ENCODE peak calls at places on chromosomes 13 and 19, in nine cellular contexts. O is islet precursor cell; U is T-helper 1 cell; K is anterior cingulate cortex; X is fibroblast of lung; H is ascending aorta; R is stimulated activated CD8-positive, alpha-beta memory T cell treated with anti-CD3 and anti-CD28 coated beads, Interleukin-4, amount 100 ng/mL, for 48 hours; T is activated CD8-positive, alpha-beta memory T cell treated with anti-CD3 and anti-CD28 coated beads for 48 hours; E is NCI-H2171 treated with DMSO at 0.1 percent for 48 hours. A is an unnamed sample.

GRCh38 chr13:49307365-49307764 is 59.6 kb downstream of the CDADC1 start:
- DNase-seq in T (no peak), X (no peak), K (no peak), U (no peak), O (no peak), R (no peak), H (no peak), E (no peak), A (no peak)

GRCh38 chr13:33250594-33250993 is 35.0 kb downstream of the STARD13 start:
- DNase-seq in K (no peak), X (peak; percentile 60), E (no peak), R (no peak), O (no peak), T (no peak), U (no peak), H (no peak), A (no peak)

GRCh38 chr13:92967923-92968322 is 258.7 kb upstream of the GPC6 start:
- DNase-seq in R (no peak), X (no peak), U (no peak), T (no peak), E (no peak), O (no peak), K (no peak), H (no peak), A (no peak)

GRCh38 chr19:27966390-27966816 is 1246.5 kb downstream of the UQCRFS1 start:
- DNase-seq in O (no peak), X (peak; percentile 15), R (no peak), H (no peak), U (no peak), T (no peak), K (no peak), E (peak; percentile 2), A (no peak)

GRCh38 chr13:87709947-87710346 is 38.8 kb downstream of the SLITRK5 start:
- DNase-seq in H (no peak), K (no peak), O (no peak), X (no peak), T (no peak), R (no peak), U (no peak), E (no peak), A (no peak)

GRCh38 chr19:32227561-32228165 is 117.7 kb upstream of the ZNF507 start:
- DNase-seq in R (no peak), O (peak; percentile 50), E (no peak), T (no peak), K (no peak), H (no peak), U (no peak), X (no peak), A (no peak)

GRCh38 chr19:18633321-18633720 is 3.5 kb upstream of the KLHL26 start:
- DNase-seq in X (no peak), O (no peak), U (no peak), T (no peak), R (no peak), H (no peak), K (no peak), E (peak; percentile 70), A (no peak)

GRCh38 chr19:56291857-56292256 is 19.3 kb downstream of the EDDM13 start:
- DNase-seq in H (no peak), T (no peak), R (peak; percentile 42), U (no peak), X (no peak), O (no peak), K (no peak), E (no peak), A (no peak)

GRCh38 chr19:39870171-39870971 is 24.2 kb upstream of the FBL start:
- DNase-seq in O (peak; percentile 61), R (no peak), E (peak; percentile 72), X (no peak), K (no peak), T (no peak), U (no peak), H (no peak), A (no peak)

GRCh38 chr19:35026418-35026817 is 3.9 kb upstream of the SCN1B start:
- DNase-seq in R (no peak), O (no peak), X (no peak), T (no peak), H (no peak), U (no peak), E (no peak), K (no peak), A (no peak)

GRCh38 chr19:50419580-50420035 is 870 bp downstream of the SPIB start:
- DNase-seq in U (no peak), X (no peak), E (no peak), K (no peak), H (no peak), R (no peak), O (no peak), T (no peak), A (no peak)

GRCh38 chr13:34913040-34913439 is 29.0 kb upstream of the NBEA start:
- DNase-seq in H (no peak), U (no peak), X (peak; percentile 2), E (no peak), T (no peak), O (peak; percentile 70), K (no peak), R (no peak), A (no peak)

GRCh38 chr13:51045450-51045849 is 65.6 kb downstream of the C13orf42 start:
- DNase-seq in E (no peak), T (no peak), X (no peak), K (no peak), R (no peak), O (no peak), U (no peak), H (no peak), A (no peak)

GRCh38 chr13:98927954-98928927 is 49.6 kb downstream of the DOCK9 start:
- DNase-seq in O (peak; percentile 85), E (no peak), K (no peak), H (no peak), U (no peak), T (no peak), R (no peak), X (peak; percentile 90), A (no peak)

GRCh38 chr13:22880756-22881701 is 299.8 kb upstream of the SGCG start:
- DNase-seq in K (no peak), R (no peak), T (no peak), H (no peak), X (no peak), U (no peak), O (no peak), E (no peak), A (no peak)

A was measured in suprapubic skin.